ENCODE peak calls at places on chromosomes 16 and 17, in nine cellular contexts. O, I, X, L, P, Q, D, G and Z are unnamed samples.

GRCh38 chr17:39716879-39717536 is 13.3 kb downstream of the MIEN1 start:
- DNase-seq in O (no peak), I (no peak), X (no peak), L (peak; percentile 83), P (no peak), Q (peak; percentile 86), D (no peak), G (no peak), Z (no peak)

GRCh38 chr17:17491546-17491988 is 4.6 kb downstream of the RASD1 start:
- DNase-seq in O (no peak), I (no peak), X (no peak), L (no peak), P (no peak), Q (no peak), D (peak; percentile 19), G (no peak), Z (no peak)

GRCh38 chr17:27989046-27989445 is 53.4 kb upstream of the NLK start:
- DNase-seq in O (no peak), I (no peak), X (no peak), L (no peak), P (no peak), Q (no peak), D (no peak), G (no peak), Z (peak; percentile 55)

GRCh38 chr17:78379134-78379497 is 667 bp downstream of the PGS1 start:
- DNase-seq in O (no peak), I (no peak), X (peak; percentile 84), L (no peak), P (no peak), Q (no peak), D (no peak), G (no peak), Z (peak; percentile 74)

GRCh38 chr17:5785867-5786509 is 201.7 kb upstream of the NLRP1 start:
- DNase-seq in O (peak; percentile 49), I (peak; percentile 48), X (no peak), L (no peak), P (no peak), Q (no peak), D (no peak), G (no peak), Z (no peak)

GRCh38 chr16:70589998-70590471 is 56.3 kb upstream of the IL34 start:
- DNase-seq in O (no peak), I (no peak), X (peak; percentile 82), L (no peak), P (no peak), Q (no peak), D (no peak), G (peak; percentile 44), Z (peak; percentile 44)

GRCh38 chr16:88804552-88805339 is 1.2 kb downstream of the CDT1 start:
- DNase-seq in O (peak; percentile 70), I (peak; percentile 41), X (no peak), L (no peak), P (no peak), Q (no peak), D (no peak), G (no peak), Z (no peak)

GRCh38 chr17:19651461-19652238 is 3.1 kb downstream of the ALDH3A2 start:
- DNase-seq in O (no peak), I (no peak), X (peak; percentile 16), L (no peak), P (no peak), Q (peak; percentile 33), D (no peak), G (no peak), Z (no peak)

GRCh38 chr17:57985675-57985974 is 2.4 kb downstream of the VEZF1 start:
- DNase-seq in O (no peak), I (no peak), X (peak; percentile 33), L (no peak), P (no peak), Q (no peak), D (no peak), G (no peak), Z (peak; percentile 78)

GRCh38 chr16:30535106-30535776 is 583 bp upstream of the ZNF747 start:
- DNase-seq in O (no peak), I (no peak), X (peak; percentile 38), L (no peak), P (no peak), Q (no peak), D (no peak), G (no peak), Z (no peak)
- TF ChIP-seq CTCF in O (no peak), I (no peak), X (no peak), L (no peak), P (no peak), Q (no peak), D (no peak), G (no peak), Z (no peak)

GRCh38 chr16:86249631-86250030 is 260.7 kb upstream of the FOXF1 start:
- DNase-seq in O (no peak), I (no peak), X (no peak), L (no peak), P (no peak), Q (no peak), D (no peak), G (no peak), Z (no peak)

GRCh38 chr16:86256995-86257394 is 253.3 kb upstream of the FOXF1 start:
- DNase-seq in O (no peak), I (no peak), X (no peak), L (no peak), P (no peak), Q (no peak), D (no peak), G (no peak), Z (no peak)

GRCh38 chr16:86248325-86248905 is 261.9 kb upstream of the FOXF1 start:
- DNase-seq in O (no peak), I (no peak), X (no peak), L (no peak), P (no peak), Q (peak; percentile 0), D (no peak), G (no peak), Z (no peak)

GRCh38 chr16:86251682-86252081 is 258.6 kb upstream of the FOXF1 start:
- DNase-seq in O (no peak), I (no peak), X (no peak), L (no peak), P (no peak), Q (peak; percentile 1), D (no peak), G (no peak), Z (no peak)

DNA sequence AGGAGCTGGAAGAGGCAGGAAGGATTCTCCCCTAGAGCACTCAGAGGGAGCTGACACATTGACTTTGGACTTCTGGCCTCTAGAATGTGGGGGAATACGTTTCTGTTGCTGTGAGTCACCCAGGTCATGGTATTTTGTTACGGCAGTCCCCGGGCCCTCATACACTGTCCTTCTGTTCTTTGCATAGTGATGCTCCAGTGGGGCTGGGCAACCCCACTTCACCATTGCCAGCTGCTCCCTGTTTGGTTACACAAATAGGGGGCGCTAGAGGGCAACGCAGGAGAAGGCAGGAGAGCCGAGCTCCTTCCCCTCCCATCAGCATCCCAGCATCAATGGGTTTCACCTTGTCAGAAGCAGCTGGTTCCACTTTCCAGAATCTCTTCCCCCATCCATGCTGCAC is 257.7 kb upstream of the FOXF1 start:
- DNase-seq in O (no peak), I (no peak), X (peak; percentile 25), L (peak; percentile 24), P (peak; percentile 39), Q (peak; percentile 2), D (no peak), G (no peak), Z (no peak)
- TF ChIP-seq CTCF in O (peak; percentile 37), I (peak; percentile 13), X (peak; percentile 55), L (peak; percentile 12), P (peak; percentile 53), Q (no peak), D (no peak), G (no peak), Z (peak; percentile 2)

GRCh38 chr16:68596266-68596665 is 48.8 kb upstream of the CDH3 start:
- DNase-seq in O (no peak), I (no peak), X (no peak), L (no peak), P (no peak), Q (no peak), D (no peak), G (no peak), Z (no peak)

GRCh38 chr16:68590201-68590994 is 51.3 kb downstream of the ZFP90 start:
- DNase-seq in O (peak; percentile 77), I (peak; percentile 67), X (peak; percentile 65), L (peak; percentile 66), P (peak; percentile 83), Q (peak; percentile 64), D (peak; percentile 73), G (peak; percentile 85), Z (peak; percentile 63)

DNA sequence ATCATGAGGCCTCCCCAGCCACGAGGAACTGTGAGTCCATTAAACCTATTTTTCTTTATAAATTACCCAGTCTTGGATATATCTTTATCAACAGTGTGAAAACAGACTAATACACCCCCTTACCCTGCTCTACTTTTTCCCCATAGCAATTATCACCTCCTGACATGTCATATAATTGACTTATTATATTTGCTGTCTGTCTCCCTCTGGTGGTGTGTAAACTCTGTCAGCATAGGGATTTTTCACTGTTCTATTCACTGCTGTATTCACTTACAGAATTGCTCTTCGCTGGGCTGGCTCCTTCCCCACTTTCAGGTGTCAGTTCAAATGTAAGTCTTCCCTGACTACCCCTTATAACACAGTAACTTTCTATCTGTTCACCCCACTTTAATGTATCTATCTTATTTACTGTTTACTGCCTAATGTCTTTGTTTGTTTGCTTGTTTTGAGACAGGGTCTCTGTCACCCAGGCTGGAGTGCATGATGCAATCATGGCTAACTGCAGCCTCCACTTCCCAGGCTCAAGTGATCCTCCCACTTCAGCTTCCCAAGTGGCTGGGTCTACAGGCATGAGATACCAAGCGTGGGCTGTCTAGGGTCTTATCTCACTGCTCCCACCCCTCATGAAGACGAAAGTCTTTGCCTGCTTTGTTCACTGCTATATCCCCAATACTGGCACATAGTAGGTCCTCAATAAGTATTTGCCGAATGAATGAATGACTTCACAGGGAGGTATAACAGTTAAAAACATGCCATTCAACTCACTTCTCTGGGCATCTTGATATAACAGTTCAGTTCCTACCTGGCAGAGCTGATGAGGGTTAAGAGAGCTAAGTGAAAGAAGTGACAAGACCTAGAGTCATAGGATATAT is 52.4 kb upstream of the CDH3 start:
- DNase-seq in O (peak; percentile 29), I (no peak), X (peak; percentile 11), L (no peak), P (no peak), Q (peak; percentile 37), D (no peak), G (no peak), Z (no peak)
- TF ChIP-seq CTCF in O (peak; percentile 26), I (peak; percentile 9), X (peak; percentile 32), L (no peak), P (peak; percentile 51), Q (no peak), D (no peak), G (no peak), Z (peak; percentile 61)

DNA sequence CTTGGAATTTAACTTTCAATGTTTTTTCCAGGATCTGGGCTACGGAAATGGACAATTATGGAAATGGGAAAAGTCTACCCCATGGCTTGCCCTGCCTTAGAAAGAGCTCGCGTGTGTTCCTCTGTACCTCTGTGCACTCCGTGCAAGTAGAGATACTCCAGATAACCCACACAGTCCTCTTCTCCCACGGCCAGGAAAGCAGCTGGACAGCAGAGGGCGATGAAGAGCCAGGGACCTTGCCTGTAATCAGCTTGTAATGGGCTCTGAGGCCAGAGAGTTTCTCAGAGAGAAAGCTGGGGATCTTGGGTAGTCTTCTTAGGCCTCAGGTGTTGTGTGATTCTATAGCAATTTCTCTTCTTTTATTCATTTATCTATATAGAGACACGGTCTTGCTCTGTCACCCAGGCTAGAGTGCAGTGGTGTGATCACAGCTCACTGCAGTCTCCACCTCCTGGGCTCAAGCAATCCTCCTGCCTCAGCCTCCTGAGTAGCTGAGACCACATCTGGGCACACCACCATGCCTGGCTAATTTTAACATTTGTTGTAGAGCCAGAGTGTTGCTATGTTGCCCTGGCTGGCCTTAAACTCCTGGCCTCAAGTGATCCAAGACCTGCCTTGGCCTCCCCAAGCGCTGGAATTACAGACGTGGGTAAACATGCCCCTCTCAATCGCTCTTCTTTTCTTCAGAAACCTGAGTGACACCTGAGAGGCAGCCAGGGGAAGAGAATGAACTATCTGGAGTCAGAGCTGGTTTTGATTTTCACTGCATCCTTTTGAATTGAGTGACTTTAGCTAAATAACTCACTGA is 2.3 kb upstream of the SOCS7 start:
- DNase-seq in O (peak; percentile 77), I (peak; percentile 77), X (peak; percentile 87), L (peak; percentile 90), P (peak; percentile 93), Q (peak; percentile 95), D (peak; percentile 88), G (peak; percentile 83), Z (peak; percentile 42)
- TF ChIP-seq CTCF in O (peak; percentile 95), I (peak; percentile 97), X (peak; percentile 98), L (peak; percentile 89), P (peak; percentile 92), Q (peak; percentile 92), D (peak; percentile 76), G (peak; percentile 81), Z (peak; percentile 93)